ENCODE peak calls at places on chromosomes 7 and 10, in five cellular contexts. One of them, this sample, is unnamed.
A peak's percentile ranks its signal among the peaks of the same experiment; 100 is the strongest.

GRCh38 chr10:116861796-116862195 is 12.5 kb downstream of the ENO4 start:
- DNase-seq in hippocampal formation: no peak
- DNase-seq in CD4-positive, alpha-beta T cell: no peak
- DNase-seq in stimulated activated CD4-positive, alpha-beta T cell treated with anti-CD3 and anti-CD28 coated beads, Interleukin-12 subunit alpha, Interleukin-12 subunit beta, amount 100 ng/mL, for 4 hours: no peak
- DNase-seq in mesenteric fat pad: no peak
- DNase-seq in this sample: no peak

GRCh38 chr7:121872831-121873764 is at the start of gene PTPRZ1:
- DNase-seq in hippocampal formation: no peak
- DNase-seq in CD4-positive, alpha-beta T cell: no peak
- DNase-seq in stimulated activated CD4-positive, alpha-beta T cell treated with anti-CD3 and anti-CD28 coated beads, Interleukin-12 subunit alpha, Interleukin-12 subunit beta, amount 100 ng/mL, for 4 hours: no peak
- DNase-seq in mesenteric fat pad: no peak
- DNase-seq in this sample: no peak

GRCh38 chr7:44331682-44332081 is 6.3 kb upstream of the CAMK2B start:
- DNase-seq in hippocampal formation: no peak
- DNase-seq in CD4-positive, alpha-beta T cell: no peak
- DNase-seq in stimulated activated CD4-positive, alpha-beta T cell treated with anti-CD3 and anti-CD28 coated beads, Interleukin-12 subunit alpha, Interleukin-12 subunit beta, amount 100 ng/mL, for 4 hours: no peak
- DNase-seq in mesenteric fat pad: no peak
- DNase-seq in this sample: no peak

GRCh38 chr10:5443429-5443828 is 31.1 kb downstream of the NET1 start:
- DNase-seq in hippocampal formation: no peak
- DNase-seq in CD4-positive, alpha-beta T cell: no peak
- DNase-seq in stimulated activated CD4-positive, alpha-beta T cell treated with anti-CD3 and anti-CD28 coated beads, Interleukin-12 subunit alpha, Interleukin-12 subunit beta, amount 100 ng/mL, for 4 hours: no peak
- DNase-seq in mesenteric fat pad: no peak
- DNase-seq in this sample: no peak

GRCh38 chr7:100884741-100885439 is 4.6 kb downstream of the UFSP1 start:
- DNase-seq in hippocampal formation: no peak
- DNase-seq in CD4-positive, alpha-beta T cell: no peak
- DNase-seq in stimulated activated CD4-positive, alpha-beta T cell treated with anti-CD3 and anti-CD28 coated beads, Interleukin-12 subunit alpha, Interleukin-12 subunit beta, amount 100 ng/mL, for 4 hours: no peak
- DNase-seq in mesenteric fat pad: no peak
- DNase-seq in this sample: no peak

GRCh38 chr7:5477723-5478531 is 54.3 kb upstream of the TNRC18 start:
- DNase-seq in hippocampal formation: no peak
- DNase-seq in CD4-positive, alpha-beta T cell: no peak
- DNase-seq in stimulated activated CD4-positive, alpha-beta T cell treated with anti-CD3 and anti-CD28 coated beads, Interleukin-12 subunit alpha, Interleukin-12 subunit beta, amount 100 ng/mL, for 4 hours: no peak
- DNase-seq in mesenteric fat pad: no peak
- DNase-seq in this sample: no peak

GRCh38 chr7:130904031-130904757 is 170.2 kb upstream of the KLF14 start:
- DNase-seq in hippocampal formation: no peak
- DNase-seq in CD4-positive, alpha-beta T cell: no peak
- DNase-seq in stimulated activated CD4-positive, alpha-beta T cell treated with anti-CD3 and anti-CD28 coated beads, Interleukin-12 subunit alpha, Interleukin-12 subunit beta, amount 100 ng/mL, for 4 hours: no peak
- DNase-seq in mesenteric fat pad: no peak
- DNase-seq in this sample: no peak

GRCh38 chr7:134449596-134450194 is 9.2 kb downstream of the AKR1B1 start:
- DNase-seq in hippocampal formation: no peak
- DNase-seq in CD4-positive, alpha-beta T cell: no peak
- DNase-seq in stimulated activated CD4-positive, alpha-beta T cell treated with anti-CD3 and anti-CD28 coated beads, Interleukin-12 subunit alpha, Interleukin-12 subunit beta, amount 100 ng/mL, for 4 hours: no peak
- DNase-seq in mesenteric fat pad: no peak
- DNase-seq in this sample: no peak

GRCh38 chr7:37516610-37517108 is 68.0 kb upstream of the ELMO1 start:
- DNase-seq in hippocampal formation: no peak
- DNase-seq in CD4-positive, alpha-beta T cell: no peak
- DNase-seq in stimulated activated CD4-positive, alpha-beta T cell treated with anti-CD3 and anti-CD28 coated beads, Interleukin-12 subunit alpha, Interleukin-12 subunit beta, amount 100 ng/mL, for 4 hours: no peak
- DNase-seq in mesenteric fat pad: no peak
- DNase-seq in this sample: no peak

GRCh38 chr7:141012044-141012685 is 2.6 kb downstream of the MRPS33 start:
- DNase-seq in hippocampal formation: peak; percentile 63
- DNase-seq in CD4-positive, alpha-beta T cell: peak; percentile 70
- DNase-seq in stimulated activated CD4-positive, alpha-beta T cell treated with anti-CD3 and anti-CD28 coated beads, Interleukin-12 subunit alpha, Interleukin-12 subunit beta, amount 100 ng/mL, for 4 hours: peak; percentile 59
- DNase-seq in mesenteric fat pad: no peak
- DNase-seq in this sample: peak; percentile 49

GRCh38 chr10:112805701-112806100 is 144.3 kb upstream of the TCF7L2 start:
- DNase-seq in hippocampal formation: no peak
- DNase-seq in CD4-positive, alpha-beta T cell: no peak
- DNase-seq in stimulated activated CD4-positive, alpha-beta T cell treated with anti-CD3 and anti-CD28 coated beads, Interleukin-12 subunit alpha, Interleukin-12 subunit beta, amount 100 ng/mL, for 4 hours: no peak
- DNase-seq in mesenteric fat pad: no peak
- DNase-seq in this sample: no peak

GRCh38 chr7:47484457-47484856 is 97.5 kb downstream of the TNS3 start:
- DNase-seq in hippocampal formation: no peak
- DNase-seq in CD4-positive, alpha-beta T cell: no peak
- DNase-seq in stimulated activated CD4-positive, alpha-beta T cell treated with anti-CD3 and anti-CD28 coated beads, Interleukin-12 subunit alpha, Interleukin-12 subunit beta, amount 100 ng/mL, for 4 hours: no peak
- DNase-seq in mesenteric fat pad: no peak
- DNase-seq in this sample: no peak

GRCh38 chr7:85075864-85076263 is 111.0 kb downstream of the SEMA3D start:
- DNase-seq in hippocampal formation: no peak
- DNase-seq in CD4-positive, alpha-beta T cell: no peak
- DNase-seq in stimulated activated CD4-positive, alpha-beta T cell treated with anti-CD3 and anti-CD28 coated beads, Interleukin-12 subunit alpha, Interleukin-12 subunit beta, amount 100 ng/mL, for 4 hours: no peak
- DNase-seq in mesenteric fat pad: no peak
- DNase-seq in this sample: no peak

GRCh38 chr7:112263519-112263918 is 57.0 kb downstream of the ZNF277 start:
- DNase-seq in hippocampal formation: no peak
- DNase-seq in CD4-positive, alpha-beta T cell: no peak
- DNase-seq in stimulated activated CD4-positive, alpha-beta T cell treated with anti-CD3 and anti-CD28 coated beads, Interleukin-12 subunit alpha, Interleukin-12 subunit beta, amount 100 ng/mL, for 4 hours: no peak
- DNase-seq in mesenteric fat pad: no peak
- DNase-seq in this sample: no peak

GRCh38 chr7:1028775-1029636 is 15.3 kb upstream of the GPR146 start:
- DNase-seq in hippocampal formation: peak; percentile 73
- DNase-seq in CD4-positive, alpha-beta T cell: peak; percentile 58
- DNase-seq in stimulated activated CD4-positive, alpha-beta T cell treated with anti-CD3 and anti-CD28 coated beads, Interleukin-12 subunit alpha, Interleukin-12 subunit beta, amount 100 ng/mL, for 4 hours: peak; percentile 54
- DNase-seq in mesenteric fat pad: no peak
- DNase-seq in this sample: peak; percentile 82

GRCh38 chr7:44280993-44281721 is 44.2 kb downstream of the CAMK2B start:
- DNase-seq in hippocampal formation: no peak
- DNase-seq in CD4-positive, alpha-beta T cell: no peak
- DNase-seq in stimulated activated CD4-positive, alpha-beta T cell treated with anti-CD3 and anti-CD28 coated beads, Interleukin-12 subunit alpha, Interleukin-12 subunit beta, amount 100 ng/mL, for 4 hours: no peak
- DNase-seq in mesenteric fat pad: peak; percentile 77
- DNase-seq in this sample: no peak